ENCODE peak calls at places on chromosomes 5 and 9, in four cellular contexts. Z, A, T and K are unnamed samples.

GRCh38 chr9:115085773-115086377 is 32.1 kb downstream of the TNC start:
- DNase-seq in T (no peak), A (no peak), Z (no peak), K (no peak)

GRCh38 chr5:141483842-141484241 is 988 bp upstream of the PCDHGC4 start:
- DNase-seq in T (no peak), Z (no peak), A (no peak), K (peak)

GRCh38 chr9:126502417-126503332 is 111.1 kb upstream of the LMX1B start:
- DNase-seq in A (no peak), Z (no peak), T (no peak), K (no peak)

GRCh38 chr9:124248992-124249391 is 8.8 kb upstream of the NEK6 start:
- DNase-seq in T (no peak), A (no peak), Z (no peak), K (no peak)

GRCh38 chr9:134209731-134210311 is 45.5 kb upstream of the RNU6ATAC start:
- DNase-seq in Z (no peak), A (no peak), T (no peak), K (no peak)

GRCh38 chr5:52987711-52988329 is 1.3 kb upstream of the ITGA2 start:
- DNase-seq in A (no peak), Z (peak), T (no peak), K (no peak)

GRCh38 chr9:34491596-34491995 is 31.2 kb downstream of the ENHO start:
- DNase-seq in T (no peak), A (no peak), Z (no peak), K (no peak)

GRCh38 chr9:135210676-135211523 is 123.4 kb downstream of the OLFM1 start:
- DNase-seq in A (no peak), T (no peak), Z (no peak), K (no peak)

GRCh38 chr9:21558627-21559401 is 76.7 kb upstream of the IFNE start:
- DNase-seq in T (no peak), Z (peak), A (peak), K (no peak)

GRCh38 chr5:15566306-15566705 is 66.3 kb downstream of the FBXL7 start:
- DNase-seq in A (no peak), Z (no peak), T (no peak), K (no peak)

GRCh38 chr5:106241409-106241808 is 1429.3 kb downstream of the EFNA5 start:
- DNase-seq in A (no peak), T (no peak), Z (no peak), K (no peak)

GRCh38 chr5:68243681-68244080 is 28.1 kb downstream of the PIK3R1 start:
- DNase-seq in Z (no peak), T (no peak), A (no peak), K (no peak)

GRCh38 chr9:38229123-38229829 is 160.2 kb upstream of the SHB start:
- DNase-seq in Z (no peak), T (no peak), A (no peak), K (no peak)

GRCh38 chr5:145846087-145846486 is 10.9 kb upstream of the PRELID2 start:
- DNase-seq in Z (no peak), T (no peak), A (no peak), K (no peak)

GRCh38 chr5:124133406-124133805 is 613.0 kb downstream of the ZNF608 start:
- DNase-seq in Z (no peak), T (no peak), A (no peak), K (no peak)

GRCh38 chr5:55773057-55773456 is 35.2 kb downstream of the DDX4 start:
- DNase-seq in Z (peak), A (no peak), T (no peak), K (no peak)
- TF ChIP-seq BHLHE40 in Z (no peak), A (no peak), T (no peak), K (no peak)

GRCh38 chr9:111005711-111006482 is 32.4 kb downstream of the LPAR1 start:
- DNase-seq in Z (peak), T (no peak), A (no peak), K (no peak)
- TF ChIP-seq BHLHE40 in Z (no peak), T (no peak), A (no peak), K (no peak)

GRCh38 chr9:129197978-129198736 is 20.1 kb upstream of the IER5L start:
- DNase-seq in A (no peak), T (no peak), Z (peak), K (no peak)
- TF ChIP-seq BHLHE40 in A (no peak), T (no peak), Z (no peak), K (no peak)

GRCh38 chr5:17374973-17375844 is 122.8 kb upstream of the TAF11L2 start:
- DNase-seq in T (no peak), A (no peak), Z (peak), K (no peak)
- TF ChIP-seq BHLHE40 in T (no peak), A (no peak), Z (no peak), K (no peak)

GRCh38 chr9:5551771-5552170 is 41.4 kb downstream of the PDCD1LG2 start:
- DNase-seq in Z (peak), A (no peak), T (no peak), K (no peak)

GRCh38 chr9:5552301-5552700 is 42.0 kb downstream of the PDCD1LG2 start:
- DNase-seq in A (no peak), T (no peak), Z (peak), K (no peak)

GRCh38 chr9:5553211-5553610 is 42.9 kb downstream of the PDCD1LG2 start:
- DNase-seq in Z (peak), A (no peak), T (no peak), K (no peak)

GRCh38 chr9:5551368-5551767 is 41.0 kb downstream of the PDCD1LG2 start:
- DNase-seq in Z (no peak), T (no peak), A (no peak), K (no peak)

GRCh38 chr9:5549671-5550650 is 39.6 kb downstream of the PDCD1LG2 start:
- DNase-seq in Z (peak), T (no peak), A (no peak), K (no peak)
- TF ChIP-seq BHLHE40 in Z (no peak), T (no peak), A (no peak), K (no peak)

GRCh38 chr5:179308563-179309382 is 36.5 kb downstream of the ADAMTS2 start:
- DNase-seq in T (no peak), Z (no peak), A (no peak), K (no peak)
- TF ChIP-seq BHLHE40 in T (no peak), Z (no peak), A (no peak), K (no peak)

GRCh38 chr5:137216976-137217598 is 282.0 kb downstream of the SPOCK1 start:
- DNase-seq in Z (no peak), T (no peak), A (no peak), K (no peak)

GRCh38 chr5:137218896-137219295 is 280.2 kb downstream of the SPOCK1 start:
- DNase-seq in Z (no peak), A (no peak), T (no peak), K (no peak)

GRCh38 chr5:137220523-137220927 is 278.6 kb downstream of the SPOCK1 start:
- DNase-seq in A (peak), T (no peak), Z (peak), K (peak)

GRCh38 chr5:137217599-137218200 is 281.4 kb downstream of the SPOCK1 start:
- DNase-seq in A (no peak), T (no peak), Z (peak), K (no peak)

GRCh38 chr5:137218471-137218870 is 280.7 kb downstream of the SPOCK1 start:
- DNase-seq in T (no peak), Z (peak), A (no peak), K (no peak)
- TF ChIP-seq BHLHE40 in T (no peak), Z (no peak), A (no peak), K (no peak)